ENCODE peak calls at places on chromosomes 13 and 19, in five cellular contexts. One of them, this sample, is unnamed.

GRCh38 chr13:94968757-94969086 is 256.4 kb upstream of the SOX21 start:
- DNase-seq in GM23338: no peak
- DNase-seq in HepG2: no peak
- DNase-seq in GM12878: no peak
- DNase-seq in K562: no peak
- DNase-seq in this sample: no peak

GRCh38 chr13:96958286-96958891 is 35.9 kb downstream of the OXGR1 start:
- DNase-seq in GM23338: peak; percentile 84
- DNase-seq in GM12878: no peak
- DNase-seq in K562: peak; percentile 9
- DNase-seq in HepG2: peak; percentile 20
- DNase-seq in this sample: peak; percentile 31

GRCh38 chr13:100235311-100235901 is 146.5 kb downstream of the PCCA start:
- DNase-seq in HepG2: peak; percentile 60
- DNase-seq in GM12878: no peak
- DNase-seq in GM23338: peak; percentile 51
- DNase-seq in K562: peak; percentile 22
- DNase-seq in this sample: peak; percentile 23

GRCh38 chr19:30088567-30088966 is 146.5 kb downstream of the URI1 start:
- DNase-seq in GM23338: no peak
- DNase-seq in GM12878: no peak
- DNase-seq in HepG2: no peak
- DNase-seq in K562: no peak
- DNase-seq in this sample: no peak

GRCh38 chr19:33496016-33496415 is 25.6 kb downstream of the PEPD start:
- DNase-seq in GM23338: no peak
- DNase-seq in K562: no peak
- DNase-seq in HepG2: no peak
- DNase-seq in GM12878: no peak
- DNase-seq in this sample: no peak

GRCh38 chr13:23709521-23709920 is 139.3 kb downstream of the TNFRSF19 start:
- DNase-seq in K562: no peak
- DNase-seq in GM23338: no peak
- DNase-seq in GM12878: no peak
- DNase-seq in HepG2: no peak
- DNase-seq in this sample: no peak

GRCh38 chr19:16378291-16378889 is 53.8 kb downstream of the KLF2 start:
- DNase-seq in HepG2: no peak
- DNase-seq in GM23338: no peak
- DNase-seq in K562: no peak
- DNase-seq in GM12878: no peak
- DNase-seq in this sample: no peak

GRCh38 chr19:33767898-33768413 is 28.7 kb upstream of the KCTD15 start:
- DNase-seq in K562: peak; percentile 64
- DNase-seq in HepG2: peak; percentile 21
- DNase-seq in GM12878: no peak
- DNase-seq in GM23338: peak; percentile 92
- DNase-seq in this sample: peak; percentile 42

GRCh38 chr13:41696163-41697003 is 239.0 kb downstream of the RGCC start:
- DNase-seq in GM12878: no peak
- DNase-seq in HepG2: peak; percentile 2
- DNase-seq in GM23338: peak; percentile 63
- DNase-seq in K562: no peak
- DNase-seq in this sample: peak; percentile 90

GRCh38 chr13:37889102-37889501 is 19.5 kb upstream of the TRPC4 start:
- DNase-seq in HepG2: no peak
- DNase-seq in GM12878: no peak
- DNase-seq in K562: no peak
- DNase-seq in GM23338: no peak
- DNase-seq in this sample: no peak

GRCh38 chr19:42032428-42032827 is 37.6 kb downstream of the GRIK5 start:
- DNase-seq in GM12878: no peak
- DNase-seq in GM23338: peak; percentile 87
- DNase-seq in K562: no peak
- DNase-seq in HepG2: no peak
- DNase-seq in this sample: no peak

GRCh38 chr19:558770-559439 is 13.5 kb upstream of the BSG start:
- DNase-seq in K562: no peak
- DNase-seq in GM23338: no peak
- DNase-seq in GM12878: no peak
- DNase-seq in HepG2: peak; percentile 23
- DNase-seq in this sample: no peak

GRCh38 chr19:38557205-38557799 is 60.5 kb downstream of the MAP4K1 start:
- DNase-seq in HepG2: no peak
- DNase-seq in GM23338: no peak
- DNase-seq in K562: peak; percentile 74
- DNase-seq in GM12878: peak; percentile 85
- DNase-seq in this sample: no peak

GRCh38 chr19:55632463-55632834 is 8.1 kb upstream of the ZNF784 start:
- DNase-seq in GM12878: peak; percentile 75
- DNase-seq in HepG2: peak; percentile 88
- DNase-seq in GM23338: peak; percentile 99
- DNase-seq in K562: peak; percentile 54
- DNase-seq in this sample: peak; percentile 80

GRCh38 chr19:18450934-18451836 is 13.3 kb upstream of the ISYNA1 start:
- DNase-seq in GM12878: no peak
- DNase-seq in GM23338: peak; percentile 83
- DNase-seq in HepG2: peak; percentile 63
- DNase-seq in K562: peak; percentile 85
- DNase-seq in this sample: peak; percentile 64

GRCh38 chr19:1042689-1043511 is 3.0 kb downstream of the ABCA7 start:
- DNase-seq in GM12878: no peak
- DNase-seq in K562: no peak
- DNase-seq in GM23338: no peak
- DNase-seq in HepG2: no peak
- DNase-seq in this sample: no peak

GRCh38 chr19:34176581-34176980 is 4.3 kb downstream of the LSM14A start:
- DNase-seq in GM12878: no peak
- DNase-seq in K562: no peak
- DNase-seq in GM23338: no peak
- DNase-seq in HepG2: no peak
- DNase-seq in this sample: no peak

GRCh38 chr13:112877976-112878955 is 90.7 kb upstream of the MCF2L start:
- DNase-seq in HepG2: no peak
- DNase-seq in K562: no peak
- DNase-seq in GM23338: no peak
- DNase-seq in GM12878: no peak
- DNase-seq in this sample: no peak

GRCh38 chr19:11479470-11480080 is 1.3 kb downstream of the ELAVL3 start:
- DNase-seq in GM23338: peak; percentile 91
- DNase-seq in GM12878: no peak
- DNase-seq in HepG2: peak; percentile 41
- DNase-seq in K562: peak; percentile 100
- DNase-seq in this sample: no peak

GRCh38 chr13:30616927-30617314 is 799 bp upstream of the USPL1 start:
- DNase-seq in GM23338: peak; percentile 81
- DNase-seq in HepG2: peak; percentile 90
- DNase-seq in GM12878: peak; percentile 61
- DNase-seq in K562: peak; percentile 40
- DNase-seq in this sample: peak; percentile 49

GRCh38 chr13:45751882-45752281 is 49.8 kb downstream of the CBY2 start:
- DNase-seq in GM12878: no peak
- DNase-seq in K562: no peak
- DNase-seq in HepG2: no peak
- DNase-seq in GM23338: no peak
- DNase-seq in this sample: no peak

GRCh38 chr19:39817888-39818561 is 15.9 kb downstream of the DYRK1B start:
- DNase-seq in GM12878: no peak
- DNase-seq in GM23338: no peak
- DNase-seq in K562: no peak
- DNase-seq in HepG2: no peak
- DNase-seq in this sample: no peak

GRCh38 chr19:39820696-39821095 is 13.3 kb downstream of the DYRK1B start:
- DNase-seq in HepG2: no peak
- DNase-seq in K562: no peak
- DNase-seq in GM23338: no peak
- DNase-seq in GM12878: no peak
- DNase-seq in this sample: no peak

GRCh38 chr19:39816287-39817048 is 17.5 kb downstream of the DYRK1B start:
- DNase-seq in GM23338: no peak
- DNase-seq in K562: no peak
- DNase-seq in HepG2: no peak
- DNase-seq in GM12878: no peak
- DNase-seq in this sample: no peak

GRCh38 chr19:39819786-39820185 is 14.2 kb downstream of the DYRK1B start:
- DNase-seq in GM12878: no peak
- DNase-seq in HepG2: no peak
- DNase-seq in K562: no peak
- DNase-seq in GM23338: no peak
- DNase-seq in this sample: no peak

GRCh38 chr19:39818626-39819097 is 15.3 kb downstream of the DYRK1B start:
- DNase-seq in GM12878: peak; percentile 77
- DNase-seq in HepG2: no peak
- DNase-seq in K562: no peak
- DNase-seq in GM23338: no peak
- DNase-seq in this sample: no peak
- TF ChIP-seq JUNB in GM12878: no peak
- TF ChIP-seq JUNB in HepG2: no peak
- TF ChIP-seq JUNB in K562: no peak
- TF ChIP-seq JUNB in GM23338: no peak
- TF ChIP-seq JUNB in this sample: no peak

DNA sequence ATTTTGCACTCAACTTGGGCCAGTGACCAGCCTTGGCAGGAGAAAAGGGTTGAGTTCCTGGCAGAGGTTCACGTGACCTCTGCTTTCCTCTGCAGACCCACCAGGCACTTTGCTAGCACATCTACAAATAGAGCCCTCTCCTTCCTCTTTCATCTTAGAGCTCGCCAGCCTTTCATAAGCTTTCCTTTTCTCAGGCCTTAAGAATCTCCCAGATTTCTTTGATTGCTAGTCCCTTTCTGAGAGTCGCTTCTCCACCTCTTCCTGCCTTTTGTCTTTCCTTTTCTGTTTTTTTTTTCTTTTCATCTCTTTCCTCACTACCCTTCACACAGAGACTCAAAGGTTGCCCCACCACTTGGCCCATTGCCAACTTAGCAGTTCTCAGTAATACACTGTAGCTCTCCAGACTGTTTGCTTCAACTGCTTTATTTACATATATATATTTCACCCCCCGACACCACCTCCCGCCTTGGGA is 375.7 kb upstream of the SPRY2 start:
- DNase-seq in GM23338: peak; percentile 64
- DNase-seq in GM12878: no peak
- DNase-seq in K562: no peak
- DNase-seq in HepG2: no peak
- DNase-seq in this sample: no peak
- TF ChIP-seq JUNB in GM23338: no peak
- TF ChIP-seq JUNB in GM12878: no peak
- TF ChIP-seq JUNB in K562: no peak
- TF ChIP-seq JUNB in HepG2: no peak
- TF ChIP-seq JUNB in this sample: no peak

GRCh38 chr13:26914624-26915023 is 154.0 kb upstream of the GPR12 start:
- DNase-seq in GM12878: peak; percentile 9
- DNase-seq in HepG2: no peak
- DNase-seq in K562: no peak
- DNase-seq in GM23338: no peak
- DNase-seq in this sample: no peak
- TF ChIP-seq JUNB in GM12878: no peak
- TF ChIP-seq JUNB in HepG2: no peak
- TF ChIP-seq JUNB in K562: no peak
- TF ChIP-seq JUNB in GM23338: no peak
- TF ChIP-seq JUNB in this sample: no peak

DNA sequence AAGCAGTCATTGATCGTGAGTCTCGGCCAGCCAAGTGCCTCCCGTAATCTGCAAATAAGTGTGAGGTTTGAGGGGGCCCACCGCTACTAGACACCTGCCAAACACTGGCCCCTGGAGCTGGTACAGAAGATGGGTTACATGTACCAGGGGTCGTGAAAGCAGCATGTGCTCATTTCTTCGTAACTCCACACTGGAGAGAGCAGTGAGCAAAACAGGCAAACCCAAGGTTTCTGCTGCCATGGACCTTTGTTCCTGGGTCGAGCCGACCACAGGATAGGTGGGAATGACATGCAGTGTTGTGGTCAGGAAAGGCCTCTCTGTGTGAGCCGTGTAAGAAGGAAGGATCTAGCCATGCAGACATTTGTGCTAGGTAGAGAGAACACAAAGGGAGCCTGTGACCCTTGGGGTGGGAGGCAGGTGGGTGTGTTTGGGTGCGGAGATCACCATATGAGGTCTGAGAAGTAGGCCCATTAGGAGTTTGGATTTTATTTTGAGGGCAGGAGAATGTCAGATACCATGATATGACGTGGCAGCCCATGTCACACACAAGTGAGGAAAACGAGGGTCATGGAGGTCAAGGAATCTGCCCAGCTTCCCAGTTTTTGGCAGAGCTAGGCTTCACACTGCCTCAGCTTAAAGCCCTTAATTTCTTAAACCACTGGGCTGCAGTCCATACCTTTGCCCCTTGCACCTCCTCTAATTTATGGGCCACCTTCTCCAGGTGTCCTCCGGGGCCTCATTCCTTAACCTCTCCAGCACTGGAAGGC is 915 bp downstream of the GTF3A start:
- DNase-seq in K562: peak; percentile 14
- DNase-seq in GM23338: no peak
- DNase-seq in GM12878: no peak
- DNase-seq in HepG2: no peak
- DNase-seq in this sample: no peak
- TF ChIP-seq JUNB in K562: no peak
- TF ChIP-seq JUNB in GM23338: no peak
- TF ChIP-seq JUNB in GM12878: no peak
- TF ChIP-seq JUNB in HepG2: no peak
- TF ChIP-seq JUNB in this sample: no peak

DNA sequence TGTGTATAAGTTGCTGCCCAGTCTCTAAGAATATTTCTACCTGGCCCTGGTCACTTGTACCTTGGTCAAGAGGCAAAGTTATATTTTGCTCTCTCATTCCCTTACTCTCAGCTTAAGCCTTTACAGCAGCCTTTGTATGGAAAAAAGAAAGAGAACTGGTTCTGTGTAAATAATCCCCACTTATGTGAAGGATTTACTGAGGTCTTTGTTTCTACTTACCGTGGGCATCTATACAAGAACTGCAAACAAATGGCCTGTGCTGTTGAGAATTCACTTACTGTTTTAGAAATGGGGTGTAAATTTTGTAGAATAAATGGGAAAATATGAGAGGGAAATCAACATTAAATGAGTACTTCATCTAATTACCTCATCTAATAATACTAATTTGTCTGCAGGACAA is 267.4 kb downstream of the PCDH20 start:
- DNase-seq in GM12878: no peak
- DNase-seq in GM23338: no peak
- DNase-seq in HepG2: no peak
- DNase-seq in K562: no peak
- DNase-seq in this sample: no peak
- TF ChIP-seq JUNB in GM12878: no peak
- TF ChIP-seq JUNB in GM23338: no peak
- TF ChIP-seq JUNB in HepG2: no peak
- TF ChIP-seq JUNB in K562: no peak
- TF ChIP-seq JUNB in this sample: no peak